ENCODE peak calls at places on chromosomes 12 and 14, in ten cellular contexts. M, U, Z, X, C, H, Q, R, G and W are unnamed samples.

GRCh38 chr12:52121848-52122838 is 42.6 kb downstream of the SMIM41 start:
- DNase-seq in M (peak), U (peak), Z (peak), X (peak), C (peak), H (peak), Q (peak), R (peak), G (no peak), W (peak)

GRCh38 chr12:54294914-54295566 is 5.8 kb downstream of the NFE2 start:
- DNase-seq in M (no peak), U (no peak), Z (no peak), X (no peak), C (no peak), H (no peak), Q (no peak), R (no peak), G (no peak), W (no peak)

GRCh38 chr12:127383281-127383680 is 883.7 kb upstream of the TMEM132C start:
- DNase-seq in M (peak), U (no peak), Z (no peak), X (no peak), C (no peak), H (no peak), Q (no peak), R (peak), G (no peak), W (no peak)

GRCh38 chr12:62761658-62762057 is 173.3 kb downstream of the PPM1H start:
- DNase-seq in M (no peak), U (no peak), Z (no peak), X (no peak), C (no peak), H (no peak), Q (no peak), R (no peak), G (no peak), W (no peak)

GRCh38 chr14:104816678-104816945 is 15.7 kb downstream of the ZBTB42 start:
- DNase-seq in M (no peak), U (no peak), Z (no peak), X (no peak), C (no peak), H (no peak), Q (no peak), R (no peak), G (no peak), W (no peak)

GRCh38 chr14:52267501-52268190 is at the start of gene PTGDR:
- DNase-seq in M (no peak), U (peak), Z (no peak), X (peak), C (no peak), H (peak), Q (no peak), R (no peak), G (no peak), W (no peak)

GRCh38 chr12:712172-712863 is 40.1 kb upstream of the WNK1 start:
- DNase-seq in M (no peak), U (no peak), Z (no peak), X (no peak), C (no peak), H (no peak), Q (no peak), R (peak), G (no peak), W (no peak)

GRCh38 chr12:12265571-12266388 is 1.1 kb downstream of the LRP6 start:
- DNase-seq in M (peak), U (no peak), Z (no peak), X (no peak), C (no peak), H (no peak), Q (no peak), R (peak), G (no peak), W (no peak)

GRCh38 chr12:131046813-131047788 is 93.4 kb downstream of the ADGRD1 start:
- DNase-seq in M (no peak), U (no peak), Z (no peak), X (no peak), C (no peak), H (peak), Q (no peak), R (no peak), G (no peak), W (no peak)

GRCh38 chr14:94173885-94174621 is at the start of gene PPP4R4:
- DNase-seq in M (peak), U (peak), Z (peak), X (peak), C (peak), H (peak), Q (peak), R (peak), G (peak), W (peak)

GRCh38 chr12:11879306-11879705 is 191.4 kb upstream of the BCL2L14 start:
- DNase-seq in M (peak), U (no peak), Z (no peak), X (no peak), C (no peak), H (no peak), Q (no peak), R (peak), G (no peak), W (no peak)

GRCh38 chr14:22438742-22439141 is 150.3 kb downstream of the DAD1 start:
- DNase-seq in M (no peak), U (no peak), Z (peak), X (no peak), C (no peak), H (no peak), Q (no peak), R (no peak), G (no peak), W (no peak)

GRCh38 chr12:123488539-123489230 is 30.7 kb downstream of the SNRNP35 start:
- DNase-seq in M (no peak), U (no peak), Z (no peak), X (no peak), C (no peak), H (no peak), Q (no peak), R (no peak), G (no peak), W (no peak)

GRCh38 chr14:77965919-77966435 is 166.1 kb downstream of the ADCK1 start:
- DNase-seq in M (peak), U (no peak), Z (no peak), X (peak), C (no peak), H (peak), Q (no peak), R (peak), G (no peak), W (peak)

GRCh38 chr14:54503476-54503875 is 6.2 kb upstream of the CGRRF1 start:
- DNase-seq in M (peak), U (no peak), Z (no peak), X (no peak), C (no peak), H (no peak), Q (peak), R (peak), G (no peak), W (no peak)

GRCh38 chr12:460301-461230 is 827 bp downstream of the B4GALNT3 start:
- DNase-seq in M (no peak), U (peak), Z (no peak), X (no peak), C (no peak), H (peak), Q (no peak), R (no peak), G (no peak), W (no peak)

GRCh38 chr12:62458626-62459025 is 8.0 kb upstream of the MON2 start:
- DNase-seq in M (no peak), U (no peak), Z (no peak), X (no peak), C (no peak), H (no peak), Q (no peak), R (no peak), G (no peak), W (no peak)

GRCh38 chr14:36194645-36195044 is 18.1 kb upstream of the PTCSC3 start:
- DNase-seq in M (no peak), U (no peak), Z (no peak), X (no peak), C (no peak), H (no peak), Q (no peak), R (no peak), G (no peak), W (no peak)

GRCh38 chr14:101547961-101548669 is 13.2 kb upstream of the DIO3 start:
- DNase-seq in M (no peak), U (no peak), Z (no peak), X (no peak), C (no peak), H (no peak), Q (no peak), R (no peak), G (no peak), W (no peak)

GRCh38 chr12:124484526-124484953 is 82.9 kb downstream of the NCOR2 start:
- DNase-seq in M (no peak), U (no peak), Z (no peak), X (no peak), C (no peak), H (no peak), Q (no peak), R (no peak), G (no peak), W (no peak)

GRCh38 chr12:118126119-118126757 is 9.7 kb upstream of the PEBP1 start:
- DNase-seq in M (no peak), U (no peak), Z (no peak), X (no peak), C (no peak), H (peak), Q (no peak), R (no peak), G (no peak), W (no peak)

GRCh38 chr12:12528361-12529092 is 34.1 kb downstream of the DUSP16 start:
- DNase-seq in M (no peak), U (no peak), Z (no peak), X (no peak), C (no peak), H (no peak), Q (no peak), R (no peak), G (no peak), W (no peak)

GRCh38 chr12:104695453-104696148 is 238.9 kb downstream of the CHST11 start:
- DNase-seq in M (peak), U (no peak), Z (no peak), X (peak), C (no peak), H (no peak), Q (no peak), R (no peak), G (peak), W (no peak)

GRCh38 chr12:130526813-130527212 is 189.1 kb downstream of the PIWIL1 start:
- DNase-seq in M (no peak), U (peak), Z (no peak), X (no peak), C (no peak), H (no peak), Q (peak), R (no peak), G (no peak), W (no peak)

GRCh38 chr14:104931771-104932675 is 7.3 kb downstream of the PLD4 start:
- DNase-seq in M (no peak), U (no peak), Z (no peak), X (no peak), C (no peak), H (peak), Q (no peak), R (no peak), G (no peak), W (no peak)

GRCh38 chr12:124914392-124915248 is at the start of gene UBC:
- DNase-seq in M (peak), U (peak), Z (no peak), X (peak), C (peak), H (peak), Q (peak), R (no peak), G (peak), W (no peak)

GRCh38 chr12:67981236-67982164 is 7.7 kb upstream of the IFNG-AS1 start:
- DNase-seq in M (no peak), U (no peak), Z (no peak), X (no peak), C (no peak), H (no peak), Q (no peak), R (peak), G (no peak), W (no peak)

GRCh38 chr14:96253140-96253539 is 2.9 kb upstream of the BDKRB1 start:
- DNase-seq in M (peak), U (no peak), Z (no peak), X (no peak), C (no peak), H (no peak), Q (no peak), R (peak), G (no peak), W (no peak)

GRCh38 chr14:58826845-58827686 is 189.3 kb downstream of the DACT1 start:
- DNase-seq in M (no peak), U (no peak), Z (no peak), X (no peak), C (no peak), H (no peak), Q (no peak), R (no peak), G (no peak), W (no peak)

GRCh38 chr12:25099010-25099409 is 96.0 kb downstream of the DNAI7 start:
- DNase-seq in M (no peak), U (no peak), Z (no peak), X (no peak), C (no peak), H (no peak), Q (no peak), R (no peak), G (no peak), W (no peak)

GRCh38 chr14:24958271-24958670 is 91.7 kb downstream of the STXBP6 start:
- DNase-seq in M (no peak), U (no peak), Z (no peak), X (no peak), C (no peak), H (no peak), Q (no peak), R (no peak), G (no peak), W (no peak)

GRCh38 chr14:75273272-75274044 is 5.2 kb upstream of the FOS start:
- DNase-seq in M (no peak), U (no peak), Z (no peak), X (no peak), C (no peak), H (no peak), Q (no peak), R (no peak), G (no peak), W (no peak)

GRCh38 chr12:31922341-31923062 is 36.7 kb upstream of the RESF1 start:
- DNase-seq in M (peak), U (no peak), Z (no peak), X (no peak), C (no peak), H (no peak), Q (no peak), R (no peak), G (no peak), W (no peak)

GRCh38 chr14:101128478-101129450 is 225.2 kb upstream of the RTL1 start:
- DNase-seq in M (no peak), U (no peak), Z (no peak), X (no peak), C (peak), H (peak), Q (no peak), R (no peak), G (no peak), W (no peak)

GRCh38 chr14:96904201-96904600 is 107.0 kb downstream of the VRK1 start:
- DNase-seq in M (peak), U (no peak), Z (no peak), X (no peak), C (no peak), H (no peak), Q (no peak), R (peak), G (no peak), W (no peak)